ENCODE peak calls at places on chromosomes 11 and 22, in ten cellular contexts. K is keratinocyte, G is stomach, S is mammary epithelial cell, P is lower lobe of right lung, R is coronary artery, B is body of pancreas, V is A549, W is GM12865, F is uterus. Z is an unnamed sample.
A peak's percentile ranks its signal among the peaks of the same experiment; 100 is the strongest.

GRCh38 chr11:8683115-8683807 is 669 bp downstream of the RPL27A start:
- DNase-seq in F (no peak), V (no peak), S (no peak), W (peak; percentile 56), K (no peak), B (no peak), G (no peak), R (no peak), P (peak; percentile 66), Z (no peak)

GRCh38 chr22:40463727-40464126 is 93.3 kb downstream of the SGSM3 start:
- DNase-seq in S (no peak), B (no peak), G (no peak), K (no peak), V (no peak), F (no peak), W (peak; percentile 57), P (no peak), R (no peak), Z (no peak)

GRCh38 chr11:62337682-62338181 is 484 bp downstream of the ASRGL1 start:
- DNase-seq in V (peak; percentile 27), R (no peak), K (no peak), F (peak; percentile 17), P (peak; percentile 50), G (peak; percentile 38), S (peak; percentile 6), W (peak; percentile 8), B (peak; percentile 13), Z (peak; percentile 64)

GRCh38 chr11:64132388-64132771 is 33.5 kb downstream of the MACROD1 start:
- DNase-seq in R (no peak), B (no peak), P (no peak), F (no peak), V (no peak), K (no peak), S (no peak), G (no peak), W (no peak), Z (no peak)

GRCh38 chr11:63564056-63564784 is 1.0 kb upstream of the PLAAT2 start:
- DNase-seq in K (no peak), G (peak; percentile 48), V (no peak), S (no peak), F (no peak), B (no peak), W (peak; percentile 93), R (no peak), P (no peak), Z (no peak)

GRCh38 chr11:76682681-76683080 is 12.1 kb upstream of the LRRC32 start:
- DNase-seq in B (no peak), W (no peak), R (no peak), F (no peak), S (no peak), P (no peak), G (no peak), K (no peak), V (no peak), Z (no peak)

GRCh38 chr11:123690490-123690889 is 36.1 kb upstream of the SCN3B start:
- DNase-seq in K (no peak), S (peak; percentile 85), P (no peak), B (no peak), F (no peak), V (peak; percentile 10), R (no peak), W (no peak), G (no peak), Z (no peak)

GRCh38 chr22:39205344-39206021 is 39.3 kb downstream of the PDGFB start:
- DNase-seq in W (peak; percentile 50), V (peak; percentile 76), R (peak; percentile 49), K (no peak), P (peak; percentile 21), S (peak; percentile 78), G (no peak), F (no peak), B (no peak), Z (no peak)

GRCh38 chr11:75505966-75506692 is 19.6 kb downstream of the GDPD5 start:
- DNase-seq in B (no peak), F (peak; percentile 51), V (no peak), S (no peak), P (no peak), G (no peak), R (peak; percentile 69), K (no peak), W (no peak), Z (peak; percentile 66)
- H3K4me3 ChIP-seq in B (no peak overlapping the region), F (no peak overlapping the region), V (no peak overlapping the region), S (no peak overlapping the region), P (no peak overlapping the region), G (no peak overlapping the region), R (no peak overlapping the region), K (no peak overlapping the region), W (no peak overlapping the region), Z (no peak overlapping the region)

GRCh38 chr11:61147271-61147670 is 14.0 kb downstream of the VPS37C start:
- DNase-seq in F (no peak), V (no peak), S (no peak), P (peak; percentile 32), G (no peak), K (no peak), B (no peak), W (no peak), R (no peak), Z (no peak)

GRCh38 chr11:61148016-61148640 is 13.1 kb downstream of the VPS37C start:
- DNase-seq in V (no peak), B (peak; percentile 79), F (no peak), R (no peak), P (peak; percentile 22), K (no peak), W (no peak), S (no peak), G (no peak), Z (no peak)

GRCh38 chr11:61150656-61151544 is 10.3 kb downstream of the VPS37C start:
- DNase-seq in P (peak; percentile 19), G (no peak), B (no peak), V (no peak), F (no peak), K (no peak), R (no peak), S (no peak), W (no peak), Z (no peak)

GRCh38 chr11:61151545-61152252 is 9.5 kb downstream of the VPS37C start:
- DNase-seq in B (no peak), K (no peak), R (no peak), S (no peak), F (no peak), V (no peak), W (no peak), G (no peak), P (no peak), Z (no peak)

DNA sequence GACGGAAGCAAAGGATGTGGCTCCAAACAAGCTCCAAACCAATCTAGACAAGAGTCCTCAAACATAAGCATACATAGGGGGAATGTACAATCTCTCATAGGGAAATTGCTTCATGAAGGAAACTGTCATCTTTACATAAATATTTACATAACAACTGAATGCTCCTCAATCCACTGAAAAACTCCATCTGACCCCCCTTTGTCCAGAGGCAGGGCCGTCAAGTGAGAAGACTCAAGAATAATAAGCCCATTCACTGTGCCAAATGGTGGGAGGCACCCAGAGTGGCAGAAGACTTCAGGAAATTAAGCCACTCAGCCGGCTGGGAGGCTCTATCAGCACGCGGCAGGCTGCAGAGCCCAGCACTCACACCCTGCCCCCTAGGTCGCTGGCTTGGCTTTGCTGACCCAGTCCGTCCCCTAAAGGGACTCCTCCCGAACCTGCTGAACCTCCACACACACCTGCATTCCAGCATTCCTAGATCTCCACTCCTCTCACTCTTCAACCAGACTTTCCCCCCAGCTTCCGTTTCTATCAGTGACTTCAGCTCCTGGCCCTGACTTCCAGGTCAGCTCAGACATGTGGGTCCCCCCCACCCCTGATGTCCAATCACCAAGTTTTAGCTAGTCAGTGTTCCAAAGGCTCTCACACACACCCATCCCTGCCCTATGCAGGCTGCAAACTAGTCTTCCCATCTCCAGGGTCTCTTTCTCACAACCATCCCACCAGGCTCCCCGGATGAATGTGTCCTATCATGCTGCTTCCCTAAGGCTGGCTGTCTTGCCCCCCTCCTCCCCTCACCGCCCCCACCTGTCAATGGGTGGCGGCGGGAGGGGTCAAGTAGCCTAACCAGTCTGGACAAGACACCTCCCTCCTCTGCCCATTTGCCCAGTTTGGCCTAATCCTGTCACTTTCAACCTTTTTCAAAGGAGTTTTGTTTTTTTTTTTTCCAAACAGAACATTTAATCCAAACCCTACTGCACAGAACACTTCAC is 11.3 kb downstream of the VPS37C start:
- DNase-seq in P (peak; percentile 62), V (no peak), B (peak; percentile 42), K (no peak), S (no peak), F (no peak), G (peak; percentile 56), R (no peak), W (no peak), Z (no peak)
- H3K4me3 ChIP-seq in P (no peak overlapping the region), V (no peak overlapping the region), B (no peak overlapping the region), K (no peak overlapping the region), S (no peak overlapping the region), F (no peak overlapping the region), G (peak overlapping the region; percentile 11), R (no peak overlapping the region), W (no peak overlapping the region), Z (no peak overlapping the region)

DNA sequence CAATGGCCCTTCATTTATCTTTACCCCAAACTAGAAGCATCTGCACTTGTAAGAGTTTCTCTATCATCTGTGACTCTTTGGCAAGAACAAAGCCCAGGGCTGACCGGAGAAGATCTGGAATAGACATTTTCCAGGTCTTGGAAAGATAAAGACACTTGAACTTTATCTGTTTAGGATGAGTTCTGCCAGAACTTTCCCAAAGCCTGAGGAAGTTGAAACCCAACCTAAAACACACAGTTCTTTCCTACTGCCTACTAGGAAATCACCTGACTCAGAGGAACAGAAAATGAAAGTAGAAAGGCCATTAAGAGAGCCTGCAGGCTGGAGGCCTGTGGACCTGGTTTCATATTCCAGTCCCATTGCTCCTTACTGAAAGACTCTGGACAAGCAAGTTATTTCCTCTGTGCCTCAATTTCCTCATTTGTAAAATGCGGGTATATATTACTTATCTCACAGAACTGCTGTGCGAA is 1.4 kb downstream of the UBE2L6 start:
- DNase-seq in V (no peak), K (no peak), B (peak; percentile 48), S (peak; percentile 37), F (no peak), R (no peak), G (peak; percentile 59), W (peak; percentile 76), P (no peak), Z (no peak)
- H3K4me3 ChIP-seq in V (no peak overlapping the region), K (peak overlapping the region; percentile 65), B (no peak overlapping the region), S (peak overlapping the region; percentile 11), F (peak overlapping the region; percentile 60), R (peak overlapping the region; percentile 87), G (peak overlapping the region; percentile 93), W (peak overlapping the region; percentile 88), P (peak overlapping the region; percentile 98), Z (peak overlapping the region; percentile 88)

GRCh38 chr22:50532824-50533344 is 3.1 kb upstream of the TYMP start:
- DNase-seq in W (no peak), V (no peak), B (no peak), S (no peak), F (no peak), R (no peak), P (no peak), K (no peak), G (no peak), Z (no peak)
- H3K4me3 ChIP-seq in W (peak overlapping the region; percentile 100), V (peak overlapping the region; percentile 64), B (no peak overlapping the region), S (no peak overlapping the region), F (no peak overlapping the region), R (peak overlapping the region; percentile 83), P (no peak overlapping the region), K (no peak overlapping the region), G (no peak overlapping the region), Z (no peak overlapping the region)

Z was measured in right cardiac atrium.